ENCODE peak calls at places on chromosomes 16 and 17, in five cellular contexts. One of them, this sample, is unnamed.

GRCh38 chr16:50711862-50712567 is 18.6 kb downstream of the NOD2 start:
- DNase-seq in psoas muscle: peak; percentile 81
- DNase-seq in pancreas: no peak
- DNase-seq in CD8-positive, alpha-beta T cell: no peak
- DNase-seq in tibial artery: no peak
- DNase-seq in this sample: no peak

GRCh38 chr17:29560306-29560705 is 6.5 kb downstream of the ABHD15 start:
- DNase-seq in tibial artery: no peak
- DNase-seq in pancreas: no peak
- DNase-seq in psoas muscle: no peak
- DNase-seq in CD8-positive, alpha-beta T cell: no peak
- DNase-seq in this sample: no peak

GRCh38 chr16:84599528-84600202 is 18.2 kb downstream of the COTL1 start:
- DNase-seq in pancreas: peak; percentile 58
- DNase-seq in CD8-positive, alpha-beta T cell: peak; percentile 61
- DNase-seq in tibial artery: peak; percentile 76
- DNase-seq in psoas muscle: peak; percentile 60
- DNase-seq in this sample: peak; percentile 93

GRCh38 chr17:79664925-79665738 is 54.3 kb upstream of the RBFOX3 start:
- DNase-seq in psoas muscle: peak; percentile 57
- DNase-seq in CD8-positive, alpha-beta T cell: no peak
- DNase-seq in tibial artery: peak; percentile 84
- DNase-seq in pancreas: peak; percentile 76
- DNase-seq in this sample: peak; percentile 74

GRCh38 chr17:82653651-82654528 is 5.6 kb upstream of the WDR45B start:
- DNase-seq in tibial artery: no peak
- DNase-seq in pancreas: no peak
- DNase-seq in psoas muscle: no peak
- DNase-seq in CD8-positive, alpha-beta T cell: no peak
- DNase-seq in this sample: no peak

GRCh38 chr16:89123001-89123830 is 29.6 kb downstream of the ACSF3 start:
- DNase-seq in CD8-positive, alpha-beta T cell: peak; percentile 18
- DNase-seq in tibial artery: no peak
- DNase-seq in pancreas: no peak
- DNase-seq in psoas muscle: peak; percentile 12
- DNase-seq in this sample: no peak

GRCh38 chr17:50559674-50560184 is 786 bp upstream of the CACNA1G start:
- DNase-seq in pancreas: no peak
- DNase-seq in CD8-positive, alpha-beta T cell: no peak
- DNase-seq in tibial artery: peak; percentile 83
- DNase-seq in psoas muscle: peak; percentile 53
- DNase-seq in this sample: peak; percentile 98

GRCh38 chr16:65867276-65867990 is 499.1 kb upstream of the CDH5 start:
- DNase-seq in psoas muscle: no peak
- DNase-seq in pancreas: no peak
- DNase-seq in tibial artery: no peak
- DNase-seq in CD8-positive, alpha-beta T cell: no peak
- DNase-seq in this sample: no peak

GRCh38 chr16:86110726-86111125 is 211.8 kb downstream of the IRF8 start:
- DNase-seq in tibial artery: peak; percentile 12
- DNase-seq in pancreas: no peak
- DNase-seq in CD8-positive, alpha-beta T cell: no peak
- DNase-seq in psoas muscle: no peak
- DNase-seq in this sample: no peak

GRCh38 chr16:21167360-21167759 is 8.9 kb downstream of the LDAF1 start:
- DNase-seq in psoas muscle: no peak
- DNase-seq in pancreas: no peak
- DNase-seq in CD8-positive, alpha-beta T cell: no peak
- DNase-seq in tibial artery: no peak
- DNase-seq in this sample: no peak

GRCh38 chr17:83155128-83156081 is 76.0 kb downstream of the METRNL start:
- DNase-seq in psoas muscle: peak; percentile 48
- DNase-seq in CD8-positive, alpha-beta T cell: no peak
- DNase-seq in pancreas: no peak
- DNase-seq in tibial artery: peak; percentile 76
- DNase-seq in this sample: no peak

GRCh38 chr17:50909765-50910661 is 43.9 kb upstream of the TOB1 start:
- DNase-seq in psoas muscle: no peak
- DNase-seq in tibial artery: no peak
- DNase-seq in pancreas: no peak
- DNase-seq in CD8-positive, alpha-beta T cell: peak; percentile 94
- DNase-seq in this sample: no peak

GRCh38 chr16:1991135-1991551 is 1.4 kb downstream of the SYNGR3 start:
- DNase-seq in psoas muscle: no peak
- DNase-seq in tibial artery: no peak
- DNase-seq in CD8-positive, alpha-beta T cell: peak; percentile 72
- DNase-seq in pancreas: no peak
- DNase-seq in this sample: peak; percentile 57

GRCh38 chr16:89023151-89023551 is 46.1 kb upstream of the CBFA2T3 start:
- DNase-seq in tibial artery: no peak
- DNase-seq in pancreas: no peak
- DNase-seq in CD8-positive, alpha-beta T cell: no peak
- DNase-seq in psoas muscle: no peak
- DNase-seq in this sample: no peak

GRCh38 chr17:7017827-7018200 is 5.0 kb upstream of the BCL6B start:
- DNase-seq in pancreas: no peak
- DNase-seq in CD8-positive, alpha-beta T cell: no peak
- DNase-seq in psoas muscle: no peak
- DNase-seq in tibial artery: no peak
- DNase-seq in this sample: no peak

GRCh38 chr16:81445143-81445922 is 725 bp downstream of the CMIP start:
- DNase-seq in pancreas: peak; percentile 59
- DNase-seq in psoas muscle: peak; percentile 33
- DNase-seq in CD8-positive, alpha-beta T cell: peak; percentile 51
- DNase-seq in tibial artery: no peak
- DNase-seq in this sample: peak; percentile 73

GRCh38 chr17:20086416-20087074 is 77.4 kb downstream of the SPECC1 start:
- DNase-seq in CD8-positive, alpha-beta T cell: no peak
- DNase-seq in tibial artery: no peak
- DNase-seq in psoas muscle: no peak
- DNase-seq in pancreas: no peak
- DNase-seq in this sample: no peak

DNA sequence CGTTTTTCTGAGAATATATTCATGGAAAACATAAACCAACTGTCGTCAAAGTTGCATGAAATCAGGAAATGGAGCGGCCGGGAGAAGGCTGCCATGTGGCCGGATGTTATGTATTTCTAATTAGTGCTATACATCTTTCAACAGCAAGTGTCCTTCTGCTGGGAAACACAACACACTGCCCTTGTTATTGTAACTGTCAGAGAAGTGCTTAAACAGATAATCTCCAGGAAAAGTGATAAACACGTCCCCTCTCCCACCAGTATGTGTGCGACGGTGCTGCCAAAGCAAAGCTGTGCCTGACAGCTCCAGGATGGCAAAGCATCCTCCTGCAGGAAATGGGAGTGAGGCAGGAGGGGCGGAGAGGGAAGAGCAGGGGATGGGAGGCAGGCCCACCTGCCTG is 111.8 kb downstream of the SMG6 start:
- DNase-seq in pancreas: no peak
- DNase-seq in tibial artery: no peak
- DNase-seq in psoas muscle: no peak
- DNase-seq in CD8-positive, alpha-beta T cell: no peak
- DNase-seq in this sample: no peak
- H3K27ac ChIP-seq in pancreas: no peak overlapping the region
- H3K27ac ChIP-seq in tibial artery: peak overlapping the region; percentile 29
- H3K27ac ChIP-seq in psoas muscle: peak overlapping the region; percentile 58
- H3K27ac ChIP-seq in CD8-positive, alpha-beta T cell: no peak overlapping the region
- H3K27ac ChIP-seq in this sample: no peak overlapping the region

GRCh38 chr16:275041-275621 is 613 bp downstream of the RGS11 start:
- DNase-seq in psoas muscle: no peak
- DNase-seq in pancreas: no peak
- DNase-seq in CD8-positive, alpha-beta T cell: peak; percentile 18
- DNase-seq in tibial artery: no peak
- DNase-seq in this sample: peak; percentile 62

GRCh38 chr16:272633-273546 is 2.9 kb downstream of the RGS11 start:
- DNase-seq in CD8-positive, alpha-beta T cell: peak; percentile 6
- DNase-seq in pancreas: peak; percentile 22
- DNase-seq in psoas muscle: no peak
- DNase-seq in tibial artery: no peak
- DNase-seq in this sample: no peak

GRCh38 chr16:276360-277077 is 775 bp upstream of the RGS11 start:
- DNase-seq in pancreas: no peak
- DNase-seq in CD8-positive, alpha-beta T cell: peak; percentile 16
- DNase-seq in psoas muscle: no peak
- DNase-seq in tibial artery: peak; percentile 65
- DNase-seq in this sample: no peak

GRCh38 chr16:273547-274421 is 2.0 kb downstream of the RGS11 start:
- DNase-seq in pancreas: peak; percentile 56
- DNase-seq in psoas muscle: no peak
- DNase-seq in tibial artery: no peak
- DNase-seq in CD8-positive, alpha-beta T cell: no peak
- DNase-seq in this sample: no peak

DNA sequence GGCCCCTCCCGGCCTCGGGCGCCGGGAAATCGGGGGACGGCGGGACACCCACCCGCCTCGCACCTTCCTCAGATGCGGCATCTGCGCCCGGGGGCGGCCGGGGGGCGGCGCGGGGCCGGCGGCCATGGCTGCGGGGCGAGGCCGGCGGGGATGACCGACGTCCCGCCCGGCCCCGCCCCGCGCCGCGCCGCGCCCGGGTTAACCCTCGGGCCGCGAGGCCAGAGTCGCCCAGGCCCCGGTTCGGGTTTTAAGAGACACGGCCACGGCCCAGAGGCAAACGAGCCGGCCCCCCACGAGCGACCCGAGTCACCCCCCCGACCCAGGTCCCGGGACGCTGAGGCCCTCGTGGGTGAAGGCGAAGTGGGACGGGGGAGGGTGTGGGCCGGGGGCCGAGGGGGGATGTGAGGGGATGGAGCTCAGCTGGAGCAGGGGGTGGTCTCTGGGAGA is at the start of gene RGS11:
- DNase-seq in pancreas: no peak
- DNase-seq in tibial artery: no peak
- DNase-seq in CD8-positive, alpha-beta T cell: no peak
- DNase-seq in psoas muscle: no peak
- DNase-seq in this sample: no peak
- H3K27ac ChIP-seq in pancreas: no peak within 1 kb of the TSS
- H3K27ac ChIP-seq in tibial artery: no peak within 1 kb of the TSS
- H3K27ac ChIP-seq in CD8-positive, alpha-beta T cell: no peak within 1 kb of the TSS
- H3K27ac ChIP-seq in psoas muscle: no peak within 1 kb of the TSS
- H3K27ac ChIP-seq in this sample: no peak within 1 kb of the TSS

GRCh38 chr17:60840456-60840855 is 162.8 kb downstream of the BCAS3 start:
- DNase-seq in psoas muscle: no peak
- DNase-seq in pancreas: no peak
- DNase-seq in tibial artery: no peak
- DNase-seq in CD8-positive, alpha-beta T cell: no peak
- DNase-seq in this sample: no peak

DNA sequence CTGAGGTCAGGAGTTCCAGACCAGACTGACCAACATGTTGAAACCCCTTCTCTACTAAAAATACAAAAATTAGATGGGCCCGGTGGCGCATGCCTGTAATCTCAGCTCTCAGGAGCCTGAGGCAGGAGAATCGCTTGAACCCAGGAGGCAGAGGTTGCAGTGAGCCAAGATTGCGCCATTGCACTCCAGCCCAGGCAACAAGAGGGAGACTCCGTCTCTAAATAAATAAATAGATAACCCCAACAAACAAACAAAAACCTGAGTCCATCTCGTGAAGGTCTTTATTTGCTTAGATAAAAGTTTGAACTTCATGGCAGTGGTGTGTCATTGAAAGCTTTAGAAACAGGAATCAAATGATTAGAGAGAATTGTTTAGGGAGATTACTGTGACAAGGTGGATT is 167.4 kb downstream of the BCAS3 start:
- DNase-seq in pancreas: no peak
- DNase-seq in CD8-positive, alpha-beta T cell: no peak
- DNase-seq in tibial artery: no peak
- DNase-seq in psoas muscle: no peak
- DNase-seq in this sample: no peak
- H3K27ac ChIP-seq in pancreas: no peak overlapping the region
- H3K27ac ChIP-seq in CD8-positive, alpha-beta T cell: no peak overlapping the region
- H3K27ac ChIP-seq in tibial artery: no peak overlapping the region
- H3K27ac ChIP-seq in psoas muscle: no peak overlapping the region
- H3K27ac ChIP-seq in this sample: no peak overlapping the region

DNA sequence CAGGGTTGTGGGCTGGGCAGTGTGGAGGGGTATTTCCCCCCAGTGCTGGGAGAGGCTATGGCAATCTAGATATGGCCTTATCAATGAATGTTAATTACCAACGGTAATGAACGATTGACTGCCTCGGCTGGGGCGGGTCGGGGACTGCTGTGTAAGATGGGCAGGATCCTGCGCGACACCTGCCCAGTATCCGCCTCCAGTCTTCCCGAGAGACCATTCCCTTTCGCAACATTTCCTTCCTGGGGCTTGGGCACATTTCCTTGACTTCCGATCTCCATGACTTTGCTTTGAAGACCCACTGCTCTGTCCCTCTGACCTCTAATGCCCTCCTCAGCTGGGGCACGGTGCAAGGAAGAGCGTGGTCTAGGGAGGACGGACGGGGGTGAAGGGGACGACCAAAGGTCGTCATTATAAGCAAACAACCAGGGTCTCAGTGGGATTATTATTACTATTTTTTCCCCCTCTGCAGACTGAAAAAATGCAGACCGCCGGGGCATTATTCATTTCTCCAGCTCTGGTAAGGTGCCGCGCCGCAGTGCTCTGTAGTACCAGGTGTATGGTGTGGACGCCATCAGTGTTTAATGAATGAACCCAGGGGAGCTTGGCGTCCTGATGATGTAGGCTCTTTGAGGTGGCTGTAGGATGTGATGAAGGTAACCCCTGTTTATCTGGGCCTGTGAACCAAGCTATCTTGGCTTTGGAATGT is 506 bp downstream of the ATP5MC1 start:
- DNase-seq in psoas muscle: no peak
- DNase-seq in CD8-positive, alpha-beta T cell: peak; percentile 33
- DNase-seq in tibial artery: no peak
- DNase-seq in pancreas: no peak
- DNase-seq in this sample: peak; percentile 39
- H3K27ac ChIP-seq in psoas muscle: peak overlapping the region; percentile 90
- H3K27ac ChIP-seq in CD8-positive, alpha-beta T cell: peak overlapping the region; percentile 55
- H3K27ac ChIP-seq in tibial artery: peak overlapping the region; percentile 55
- H3K27ac ChIP-seq in pancreas: peak overlapping the region; percentile 56
- H3K27ac ChIP-seq in this sample: peak overlapping the region; percentile 28

GRCh38 chr17:59392973-59393679 is 61.7 kb downstream of the YPEL2 start:
- DNase-seq in pancreas: no peak
- DNase-seq in CD8-positive, alpha-beta T cell: no peak
- DNase-seq in psoas muscle: no peak
- DNase-seq in tibial artery: no peak
- DNase-seq in this sample: no peak
- H3K27ac ChIP-seq in pancreas: no peak overlapping the region
- H3K27ac ChIP-seq in CD8-positive, alpha-beta T cell: no peak overlapping the region
- H3K27ac ChIP-seq in psoas muscle: no peak overlapping the region
- H3K27ac ChIP-seq in tibial artery: no peak overlapping the region
- H3K27ac ChIP-seq in this sample: no peak overlapping the region

DNA sequence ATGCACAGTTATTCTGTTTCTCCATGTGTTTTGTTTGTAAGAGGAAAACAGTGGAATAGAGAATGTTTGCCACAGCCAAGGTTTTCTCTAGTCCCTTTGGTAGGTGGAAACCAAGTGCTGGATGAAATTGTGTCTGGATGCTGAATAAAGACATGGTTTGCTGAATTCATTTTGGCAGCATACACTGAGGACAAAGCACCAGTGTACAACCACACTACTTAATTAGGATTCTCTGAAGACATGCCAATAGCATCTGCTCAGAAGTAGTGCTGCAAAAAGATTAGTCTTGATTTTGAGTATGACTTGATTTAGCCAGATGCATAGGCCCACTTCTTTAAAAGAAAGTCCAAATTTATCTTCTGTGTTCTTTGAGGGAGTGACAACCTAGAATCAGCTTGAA is 230.5 kb upstream of the CACNG5 start:
- DNase-seq in pancreas: no peak
- DNase-seq in tibial artery: no peak
- DNase-seq in psoas muscle: no peak
- DNase-seq in CD8-positive, alpha-beta T cell: no peak
- DNase-seq in this sample: no peak
- H3K27ac ChIP-seq in pancreas: no peak overlapping the region
- H3K27ac ChIP-seq in tibial artery: no peak overlapping the region
- H3K27ac ChIP-seq in psoas muscle: no peak overlapping the region
- H3K27ac ChIP-seq in CD8-positive, alpha-beta T cell: no peak overlapping the region
- H3K27ac ChIP-seq in this sample: no peak overlapping the region

This sample was measured in GM23338.